ENCODE peak calls at places on chromosome 11, in six cellular contexts. One of them, this sample, is unnamed.

GRCh38 chr11:26777276-26777939 is 55.5 kb upstream of the SLC5A12 start:
- DNase-seq in cardiac fibroblast: peak; percentile 18
- DNase-seq in frontal cortex: no peak
- DNase-seq in osteocyte: no peak
- DNase-seq in stimulated activated CD4-positive, alpha-beta T cell treated with anti-CD3 and anti-CD28 coated beads, Interleukin-12 subunit alpha, Interleukin-12 subunit beta, amount 100 ng/mL, for 4 hours: no peak
- DNase-seq in activated T-cell treated with anti-CD3 and anti-CD28 coated beads for 48 hours: no peak
- DNase-seq in this sample: no peak

GRCh38 chr11:73350908-73351636 is 25.1 kb upstream of the RELT start:
- DNase-seq in cardiac fibroblast: peak; percentile 87
- DNase-seq in frontal cortex: peak; percentile 82
- DNase-seq in osteocyte: no peak
- DNase-seq in stimulated activated CD4-positive, alpha-beta T cell treated with anti-CD3 and anti-CD28 coated beads, Interleukin-12 subunit alpha, Interleukin-12 subunit beta, amount 100 ng/mL, for 4 hours: peak; percentile 36
- DNase-seq in activated T-cell treated with anti-CD3 and anti-CD28 coated beads for 48 hours: peak; percentile 41
- DNase-seq in this sample: no peak

GRCh38 chr11:95923441-95923729 is 522 bp downstream of the MTMR2 start:
- DNase-seq in cardiac fibroblast: peak; percentile 17
- DNase-seq in frontal cortex: no peak
- DNase-seq in osteocyte: no peak
- DNase-seq in stimulated activated CD4-positive, alpha-beta T cell treated with anti-CD3 and anti-CD28 coated beads, Interleukin-12 subunit alpha, Interleukin-12 subunit beta, amount 100 ng/mL, for 4 hours: no peak
- DNase-seq in activated T-cell treated with anti-CD3 and anti-CD28 coated beads for 48 hours: no peak
- DNase-seq in this sample: no peak

GRCh38 chr11:68950776-68951175 is 30.0 kb downstream of the MRGPRD start:
- DNase-seq in cardiac fibroblast: no peak
- DNase-seq in frontal cortex: no peak
- DNase-seq in osteocyte: no peak
- DNase-seq in stimulated activated CD4-positive, alpha-beta T cell treated with anti-CD3 and anti-CD28 coated beads, Interleukin-12 subunit alpha, Interleukin-12 subunit beta, amount 100 ng/mL, for 4 hours: no peak
- DNase-seq in activated T-cell treated with anti-CD3 and anti-CD28 coated beads for 48 hours: no peak
- DNase-seq in this sample: no peak

GRCh38 chr11:19493446-19493845 is 219.2 kb upstream of the NAV2 start:
- DNase-seq in cardiac fibroblast: no peak
- DNase-seq in frontal cortex: no peak
- DNase-seq in osteocyte: no peak
- DNase-seq in stimulated activated CD4-positive, alpha-beta T cell treated with anti-CD3 and anti-CD28 coated beads, Interleukin-12 subunit alpha, Interleukin-12 subunit beta, amount 100 ng/mL, for 4 hours: no peak
- DNase-seq in activated T-cell treated with anti-CD3 and anti-CD28 coated beads for 48 hours: no peak
- DNase-seq in this sample: no peak

GRCh38 chr11:79045811-79046304 is 395.0 kb downstream of the TENM4 start:
- DNase-seq in cardiac fibroblast: no peak
- DNase-seq in frontal cortex: no peak
- DNase-seq in osteocyte: no peak
- DNase-seq in stimulated activated CD4-positive, alpha-beta T cell treated with anti-CD3 and anti-CD28 coated beads, Interleukin-12 subunit alpha, Interleukin-12 subunit beta, amount 100 ng/mL, for 4 hours: no peak
- DNase-seq in activated T-cell treated with anti-CD3 and anti-CD28 coated beads for 48 hours: no peak
- DNase-seq in this sample: no peak

GRCh38 chr11:105648762-105649161 is 38.9 kb downstream of the GRIA4 start:
- DNase-seq in cardiac fibroblast: no peak
- DNase-seq in frontal cortex: no peak
- DNase-seq in osteocyte: no peak
- DNase-seq in stimulated activated CD4-positive, alpha-beta T cell treated with anti-CD3 and anti-CD28 coated beads, Interleukin-12 subunit alpha, Interleukin-12 subunit beta, amount 100 ng/mL, for 4 hours: no peak
- DNase-seq in activated T-cell treated with anti-CD3 and anti-CD28 coated beads for 48 hours: no peak
- DNase-seq in this sample: no peak

GRCh38 chr11:33445761-33446161 is 188.6 kb downstream of the HIPK3 start:
- DNase-seq in cardiac fibroblast: no peak
- DNase-seq in frontal cortex: no peak
- DNase-seq in osteocyte: no peak
- DNase-seq in stimulated activated CD4-positive, alpha-beta T cell treated with anti-CD3 and anti-CD28 coated beads, Interleukin-12 subunit alpha, Interleukin-12 subunit beta, amount 100 ng/mL, for 4 hours: no peak
- DNase-seq in activated T-cell treated with anti-CD3 and anti-CD28 coated beads for 48 hours: no peak
- DNase-seq in this sample: peak; percentile 51

GRCh38 chr11:63670738-63671321 is 346 bp downstream of the ATL3 start:
- DNase-seq in cardiac fibroblast: peak; percentile 55
- DNase-seq in frontal cortex: peak; percentile 70
- DNase-seq in osteocyte: peak; percentile 89
- DNase-seq in stimulated activated CD4-positive, alpha-beta T cell treated with anti-CD3 and anti-CD28 coated beads, Interleukin-12 subunit alpha, Interleukin-12 subunit beta, amount 100 ng/mL, for 4 hours: peak; percentile 23
- DNase-seq in activated T-cell treated with anti-CD3 and anti-CD28 coated beads for 48 hours: peak; percentile 19
- DNase-seq in this sample: no peak

GRCh38 chr11:2248242-2248641 is 22.1 kb downstream of the ASCL2 start:
- DNase-seq in cardiac fibroblast: no peak
- DNase-seq in frontal cortex: no peak
- DNase-seq in osteocyte: no peak
- DNase-seq in stimulated activated CD4-positive, alpha-beta T cell treated with anti-CD3 and anti-CD28 coated beads, Interleukin-12 subunit alpha, Interleukin-12 subunit beta, amount 100 ng/mL, for 4 hours: no peak
- DNase-seq in activated T-cell treated with anti-CD3 and anti-CD28 coated beads for 48 hours: no peak
- DNase-seq in this sample: no peak

GRCh38 chr11:102117472-102118113 is 7.3 kb downstream of the YAP1 start:
- DNase-seq in cardiac fibroblast: peak; percentile 37
- DNase-seq in frontal cortex: no peak
- DNase-seq in osteocyte: no peak
- DNase-seq in stimulated activated CD4-positive, alpha-beta T cell treated with anti-CD3 and anti-CD28 coated beads, Interleukin-12 subunit alpha, Interleukin-12 subunit beta, amount 100 ng/mL, for 4 hours: no peak
- DNase-seq in activated T-cell treated with anti-CD3 and anti-CD28 coated beads for 48 hours: no peak
- DNase-seq in this sample: no peak

GRCh38 chr11:61776561-61777075 is 15.8 kb downstream of the TMEM258 start:
- DNase-seq in cardiac fibroblast: peak; percentile 81
- DNase-seq in frontal cortex: peak; percentile 75
- DNase-seq in osteocyte: no peak
- DNase-seq in stimulated activated CD4-positive, alpha-beta T cell treated with anti-CD3 and anti-CD28 coated beads, Interleukin-12 subunit alpha, Interleukin-12 subunit beta, amount 100 ng/mL, for 4 hours: peak; percentile 60
- DNase-seq in activated T-cell treated with anti-CD3 and anti-CD28 coated beads for 48 hours: peak; percentile 62
- DNase-seq in this sample: no peak

GRCh38 chr11:95989780-95990179 is 65.9 kb upstream of the MTMR2 start:
- DNase-seq in cardiac fibroblast: no peak
- DNase-seq in frontal cortex: no peak
- DNase-seq in osteocyte: no peak
- DNase-seq in stimulated activated CD4-positive, alpha-beta T cell treated with anti-CD3 and anti-CD28 coated beads, Interleukin-12 subunit alpha, Interleukin-12 subunit beta, amount 100 ng/mL, for 4 hours: no peak
- DNase-seq in activated T-cell treated with anti-CD3 and anti-CD28 coated beads for 48 hours: no peak
- DNase-seq in this sample: no peak

GRCh38 chr11:68342459-68343158 is 30.2 kb downstream of the LRP5 start:
- DNase-seq in cardiac fibroblast: no peak
- DNase-seq in frontal cortex: no peak
- DNase-seq in osteocyte: peak; percentile 89
- DNase-seq in stimulated activated CD4-positive, alpha-beta T cell treated with anti-CD3 and anti-CD28 coated beads, Interleukin-12 subunit alpha, Interleukin-12 subunit beta, amount 100 ng/mL, for 4 hours: no peak
- DNase-seq in activated T-cell treated with anti-CD3 and anti-CD28 coated beads for 48 hours: no peak
- DNase-seq in this sample: no peak

GRCh38 chr11:47641585-47642098 is 717 bp downstream of the MTCH2 start:
- DNase-seq in cardiac fibroblast: peak; percentile 7
- DNase-seq in frontal cortex: peak; percentile 24
- DNase-seq in osteocyte: no peak
- DNase-seq in stimulated activated CD4-positive, alpha-beta T cell treated with anti-CD3 and anti-CD28 coated beads, Interleukin-12 subunit alpha, Interleukin-12 subunit beta, amount 100 ng/mL, for 4 hours: no peak
- DNase-seq in activated T-cell treated with anti-CD3 and anti-CD28 coated beads for 48 hours: no peak
- DNase-seq in this sample: no peak

GRCh38 chr11:7892059-7892699 is 38.9 kb downstream of the OR10A6 start:
- DNase-seq in cardiac fibroblast: peak; percentile 75
- DNase-seq in frontal cortex: no peak
- DNase-seq in osteocyte: no peak
- DNase-seq in stimulated activated CD4-positive, alpha-beta T cell treated with anti-CD3 and anti-CD28 coated beads, Interleukin-12 subunit alpha, Interleukin-12 subunit beta, amount 100 ng/mL, for 4 hours: no peak
- DNase-seq in activated T-cell treated with anti-CD3 and anti-CD28 coated beads for 48 hours: no peak
- DNase-seq in this sample: peak; percentile 77

GRCh38 chr11:82873919-82874333 is 26.3 kb downstream of the PRCP start:
- DNase-seq in cardiac fibroblast: peak; percentile 12
- DNase-seq in frontal cortex: no peak
- DNase-seq in osteocyte: no peak
- DNase-seq in stimulated activated CD4-positive, alpha-beta T cell treated with anti-CD3 and anti-CD28 coated beads, Interleukin-12 subunit alpha, Interleukin-12 subunit beta, amount 100 ng/mL, for 4 hours: no peak
- DNase-seq in activated T-cell treated with anti-CD3 and anti-CD28 coated beads for 48 hours: no peak
- DNase-seq in this sample: no peak